ENCODE peak calls at places on chromosome 19, in eight cellular contexts. S, R, K, D, H, E, A and N are unnamed samples.

GRCh38 chr19:36009220-36009619 is 607 bp upstream of the SYNE4 start:
- DNase-seq in S (no peak), R (peak; percentile 76), K (peak; percentile 80), D (peak; percentile 55), H (peak; percentile 74), E (peak; percentile 72), A (peak; percentile 48), N (peak; percentile 75)

GRCh38 chr19:21463449-21464105 is 41.8 kb upstream of the ZNF429 start:
- DNase-seq in S (no peak), R (peak; percentile 38), K (peak; percentile 58), D (peak; percentile 72), H (peak; percentile 82), E (peak; percentile 70), A (peak; percentile 33), N (peak; percentile 50)

GRCh38 chr19:48064509-48064908 is 20.6 kb upstream of the CABP5 start:
- DNase-seq in S (no peak), R (no peak), K (no peak), D (no peak), H (no peak), E (no peak), A (no peak), N (no peak)

GRCh38 chr19:46016426-46017094 is 6.3 kb downstream of the PGLYRP1 start:
- DNase-seq in S (no peak), R (peak; percentile 84), K (peak; percentile 90), D (peak; percentile 81), H (peak; percentile 82), E (peak; percentile 85), A (peak; percentile 68), N (peak; percentile 80)

GRCh38 chr19:30968210-30968609 is 381.0 kb downstream of the TSHZ3 start:
- DNase-seq in S (no peak), R (no peak), K (no peak), D (no peak), H (no peak), E (no peak), A (no peak), N (no peak)

GRCh38 chr19:7497292-7497691 is 8.5 kb upstream of the PEX11G start:
- DNase-seq in S (no peak), R (no peak), K (no peak), D (no peak), H (no peak), E (no peak), A (no peak), N (no peak)

GRCh38 chr19:491146-491741 is 5.0 kb upstream of the MADCAM1 start:
- DNase-seq in S (no peak), R (peak; percentile 14), K (peak; percentile 81), D (no peak), H (no peak), E (no peak), A (peak; percentile 23), N (no peak)

GRCh38 chr19:48646912-48647216 is 877 bp upstream of the CA11 start:
- DNase-seq in S (no peak), R (no peak), K (no peak), D (no peak), H (no peak), E (no peak), A (no peak), N (no peak)

GRCh38 chr19:47506459-47506858 is 8.4 kb downstream of the NAPA start:
- DNase-seq in S (no peak), R (no peak), K (peak; percentile 73), D (no peak), H (no peak), E (no peak), A (no peak), N (no peak)

GRCh38 chr19:50522881-50523280 is 9.2 kb upstream of the ASPDH start:
- DNase-seq in S (no peak), R (no peak), K (no peak), D (no peak), H (no peak), E (no peak), A (no peak), N (no peak)

GRCh38 chr19:43641333-43641732 is 1.7 kb upstream of the CADM4 start:
- DNase-seq in S (no peak), R (no peak), K (no peak), D (no peak), H (no peak), E (no peak), A (no peak), N (no peak)

GRCh38 chr19:42246869-42247630 is 4.6 kb upstream of the GSK3A start:
- DNase-seq in S (no peak), R (no peak), K (no peak), D (no peak), H (no peak), E (no peak), A (no peak), N (peak; percentile 26)

GRCh38 chr19:8161135-8161646 is 11.8 kb upstream of the FBN3 start:
- DNase-seq in S (no peak), R (no peak), K (no peak), D (no peak), H (peak; percentile 80), E (no peak), A (peak; percentile 17), N (no peak)

GRCh38 chr19:46687438-46688145 is 26.6 kb upstream of the DACT3 start:
- DNase-seq in S (no peak), R (no peak), K (no peak), D (no peak), H (no peak), E (no peak), A (no peak), N (no peak)

GRCh38 chr19:13459351-13459750 is 46.9 kb downstream of the CACNA1A start:
- DNase-seq in S (no peak), R (no peak), K (no peak), D (peak; percentile 84), H (no peak), E (no peak), A (no peak), N (no peak)

GRCh38 chr19:15702590-15702930 is 25.3 kb upstream of the OR10H2 start:
- DNase-seq in S (peak; percentile 38), R (peak; percentile 76), K (peak; percentile 87), D (no peak), H (peak; percentile 74), E (peak; percentile 94), A (peak; percentile 3), N (peak; percentile 68)

GRCh38 chr19:29535432-29535831 is 9.6 kb downstream of the VSTM2B start:
- DNase-seq in S (no peak), R (no peak), K (no peak), D (no peak), H (no peak), E (no peak), A (no peak), N (peak; percentile 13)

GRCh38 chr19:50427997-50428425 is 4.7 kb upstream of the MYBPC2 start:
- DNase-seq in S (peak; percentile 44), R (peak; percentile 85), K (peak; percentile 94), D (no peak), H (peak; percentile 90), E (peak; percentile 78), A (peak; percentile 82), N (peak; percentile 91)

GRCh38 chr19:6528544-6529121 is 2.2 kb upstream of the TNFSF9 start:
- DNase-seq in S (no peak), R (peak; percentile 67), K (peak; percentile 81), D (no peak), H (peak; percentile 48), E (peak; percentile 43), A (no peak), N (peak; percentile 84)

GRCh38 chr19:48777720-48778119 is 22.4 kb downstream of the FGF21 start:
- DNase-seq in S (no peak), R (no peak), K (no peak), D (no peak), H (no peak), E (no peak), A (no peak), N (no peak)

GRCh38 chr19:13843104-13843921 is 33.6 kb upstream of the NANOS3 start:
- DNase-seq in S (no peak), R (peak; percentile 72), K (peak; percentile 69), D (no peak), H (peak; percentile 61), E (peak; percentile 82), A (no peak), N (no peak)

GRCh38 chr19:35754365-35755139 is 2.3 kb downstream of the HSPB6 start:
- DNase-seq in S (no peak), R (no peak), K (no peak), D (no peak), H (no peak), E (no peak), A (peak; percentile 24), N (no peak)

GRCh38 chr19:16042533-16043085 is 33.7 kb upstream of the TPM4 start:
- DNase-seq in S (no peak), R (no peak), K (no peak), D (no peak), H (no peak), E (no peak), A (no peak), N (no peak)

GRCh38 chr19:3386447-3387234 is 20.3 kb downstream of the NFIC start:
- DNase-seq in S (no peak), R (peak; percentile 66), K (peak; percentile 68), D (no peak), H (no peak), E (no peak), A (no peak), N (peak; percentile 63)
- H3K4me1 ChIP-seq in S (peaks cover 90% of the 10 kb centered on the region), R (peaks cover 83% of the 10 kb centered on the region), K (peaks cover 88% of the 10 kb centered on the region), D (no peaks in the 10 kb centered on the region), H (peaks cover 95% of the 10 kb centered on the region), E (peaks cover 11% of the 10 kb centered on the region), A (peaks cover 40% of the 10 kb centered on the region), N (peaks cover 63% of the 10 kb centered on the region)

DNA sequence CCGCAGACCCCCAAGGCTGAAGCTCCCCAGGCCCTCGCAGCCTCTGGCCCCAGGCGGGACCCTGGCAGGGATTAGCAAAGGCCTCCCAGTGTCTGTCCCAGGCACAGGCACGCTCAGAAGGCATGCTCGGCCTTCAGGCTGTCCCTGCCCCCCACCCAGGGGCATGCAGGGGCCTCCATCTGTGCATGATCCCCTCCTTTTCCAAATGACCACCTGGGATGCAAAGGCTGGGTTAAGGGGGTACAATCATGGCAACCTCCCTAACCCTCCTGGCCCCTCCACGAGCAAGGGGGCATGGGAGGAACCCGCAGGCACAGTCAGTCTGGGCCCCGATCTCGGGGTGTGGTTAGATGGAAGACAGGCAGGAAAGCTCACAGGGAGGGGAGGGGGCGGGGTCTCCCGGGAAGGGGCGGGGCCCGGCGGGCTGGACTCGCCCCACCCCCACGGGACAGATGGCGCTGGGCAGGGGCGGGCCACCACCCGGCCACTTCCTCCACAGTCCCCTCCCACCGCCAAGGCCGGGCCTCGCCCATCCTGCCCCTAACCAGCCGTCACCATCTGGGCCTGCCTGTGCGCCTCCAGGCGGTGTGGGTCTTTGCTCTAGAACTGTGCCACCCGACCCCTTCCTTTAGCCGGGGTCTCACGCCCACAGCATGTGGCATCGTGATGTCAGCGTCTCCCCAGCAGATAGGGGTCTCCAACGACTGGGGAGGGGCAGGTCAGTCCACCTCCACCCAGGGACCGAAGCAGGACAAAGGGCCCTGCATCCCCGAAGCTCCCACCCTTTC is 7.0 kb upstream of the REXO1 start:
- DNase-seq in S (peak; percentile 66), R (peak; percentile 95), K (peak; percentile 91), D (peak; percentile 77), H (peak; percentile 89), E (peak; percentile 95), A (peak; percentile 91), N (peak; percentile 93)
- H3K4me1 ChIP-seq in S (peaks cover 93% of the 10 kb centered on the region), R (peaks cover 67% of the 10 kb centered on the region), K (peaks cover 30% of the 10 kb centered on the region), D (peaks cover 39% of the 10 kb centered on the region), H (peaks cover 62% of the 10 kb centered on the region), E (peaks cover 46% of the 10 kb centered on the region), A (peaks cover 42% of the 10 kb centered on the region), N (peaks cover 84% of the 10 kb centered on the region)

GRCh38 chr19:4059493-4059880 is 7.2 kb downstream of the ZBTB7A start:
- DNase-seq in S (no peak), R (no peak), K (no peak), D (no peak), H (no peak), E (peak; percentile 86), A (no peak), N (no peak)
- H3K4me1 ChIP-seq in S (peaks cover 97% of the 10 kb centered on the region), R (peaks cover 76% of the 10 kb centered on the region), K (peaks cover 64% of the 10 kb centered on the region), D (peaks cover 10% of the 10 kb centered on the region), H (peaks cover 68% of the 10 kb centered on the region), E (peaks cover 65% of the 10 kb centered on the region), A (peaks cover 52% of the 10 kb centered on the region), N (peaks cover 60% of the 10 kb centered on the region)

GRCh38 chr19:10730932-10731331 is 13.1 kb downstream of the DNM2 start:
- DNase-seq in S (no peak), R (no peak), K (no peak), D (no peak), H (no peak), E (no peak), A (no peak), N (peak; percentile 43)
- H3K4me1 ChIP-seq in S (peaks cover 68% of the 10 kb centered on the region), R (peaks cover 58% of the 10 kb centered on the region), K (peaks cover 18% of the 10 kb centered on the region), D (no peaks in the 10 kb centered on the region), H (peaks cover 42% of the 10 kb centered on the region), E (peaks cover 26% of the 10 kb centered on the region), A (no peaks in the 10 kb centered on the region), N (peaks cover 59% of the 10 kb centered on the region)